ENCODE peak calls at places on chromosomes 5 and 9, in ten cellular contexts. G, D, N, V, P, S, U, L, E and T are unnamed samples.

GRCh38 chr5:141040763-141041426 is 10.3 kb upstream of the PCDHB1 start:
- DNase-seq in P (peak; percentile 95), L (peak; percentile 69), E (peak; percentile 52), D (peak; percentile 65), G (peak; percentile 18), S (peak; percentile 98), U (peak; percentile 96), N (peak; percentile 57), V (peak; percentile 39), T (peak; percentile 88)

GRCh38 chr5:31463341-31463740 is 68.6 kb downstream of the DROSHA start:
- DNase-seq in V (no peak), D (no peak), G (no peak), P (no peak), U (no peak), S (no peak), E (no peak), L (no peak), N (no peak), T (no peak)

GRCh38 chr9:71760901-71761300 is 7.4 kb downstream of the CEMIP2 start:
- DNase-seq in E (no peak), N (no peak), G (no peak), D (peak; percentile 59), S (no peak), V (no peak), U (no peak), L (peak; percentile 59), P (no peak), T (no peak)

GRCh38 chr9:136901516-136902258 is 15.4 kb downstream of the TRAF2 start:
- DNase-seq in E (peak; percentile 62), G (peak; percentile 55), V (peak; percentile 19), U (peak; percentile 69), S (no peak), N (peak; percentile 66), P (no peak), D (peak; percentile 80), L (no peak), T (no peak)

GRCh38 chr5:158785397-158785796 is 314.3 kb downstream of the EBF1 start:
- DNase-seq in V (no peak), S (no peak), U (no peak), D (no peak), L (no peak), G (no peak), P (no peak), N (no peak), E (no peak), T (no peak)

GRCh38 chr5:138180183-138180782 is 1.4 kb downstream of the KIF20A start:
- DNase-seq in D (no peak), V (peak; percentile 64), E (peak; percentile 35), U (no peak), S (no peak), P (no peak), N (no peak), G (no peak), L (peak; percentile 85), T (no peak)

GRCh38 chr9:3708751-3709150 is 182.9 kb upstream of the RFX3 start:
- DNase-seq in D (no peak), V (peak; percentile 36), E (no peak), L (no peak), S (no peak), N (no peak), U (no peak), P (no peak), G (no peak), T (no peak)

GRCh38 chr5:14123974-14124482 is 19.1 kb upstream of the TRIO start:
- DNase-seq in N (no peak), S (no peak), P (no peak), V (no peak), D (no peak), L (no peak), G (no peak), E (no peak), U (no peak), T (no peak)

GRCh38 chr9:5633243-5633642 is 4.3 kb downstream of the RIC1 start:
- DNase-seq in D (no peak), N (no peak), P (no peak), V (no peak), L (no peak), S (no peak), E (no peak), G (no peak), U (no peak), T (no peak)

GRCh38 chr9:71859939-71860338 is 51.1 kb downstream of the ABHD17B start:
- DNase-seq in S (no peak), L (no peak), G (no peak), E (no peak), P (no peak), V (peak; percentile 7), D (no peak), N (no peak), U (no peak), T (no peak)

GRCh38 chr9:94108584-94108983 is 24.3 kb downstream of the PTPDC1 start:
- DNase-seq in L (no peak), D (no peak), N (no peak), V (peak; percentile 11), U (peak; percentile 79), G (no peak), E (peak; percentile 12), S (no peak), P (no peak), T (peak; percentile 40)

GRCh38 chr5:41083306-41083705 is 12.2 kb upstream of the MROH2B start:
- DNase-seq in D (no peak), U (no peak), N (no peak), S (no peak), P (no peak), G (no peak), V (no peak), E (no peak), L (no peak), T (no peak)

GRCh38 chr5:178460598-178461425 is 129.4 kb downstream of the COL23A1 start:
- DNase-seq in P (peak; percentile 37), D (peak; percentile 75), E (peak; percentile 44), N (peak; percentile 44), U (peak; percentile 94), L (peak; percentile 19), S (peak; percentile 79), G (no peak), V (peak; percentile 7), T (peak; percentile 82)

GRCh38 chr5:78534148-78535009 is 114.2 kb downstream of the LHFPL2 start:
- DNase-seq in L (no peak), E (peak; percentile 81), N (no peak), G (no peak), P (peak; percentile 23), U (peak; percentile 77), S (no peak), V (peak; percentile 81), D (no peak), T (peak; percentile 41)

GRCh38 chr5:83654427-83654994 is 66.1 kb downstream of the HAPLN1 start:
- DNase-seq in G (no peak), L (no peak), S (no peak), P (no peak), E (no peak), N (no peak), U (no peak), V (peak; percentile 9), D (no peak), T (no peak)

GRCh38 chr9:100277166-100277979 is 75.4 kb downstream of the TEX10 start:
- DNase-seq in L (peak; percentile 42), N (no peak), U (no peak), D (no peak), P (no peak), E (peak; percentile 42), V (peak; percentile 45), G (no peak), S (no peak), T (no peak)

GRCh38 chr9:98039474-98040072 is 17.0 kb upstream of the NANS start:
- DNase-seq in S (no peak), L (no peak), G (no peak), P (no peak), U (no peak), E (no peak), D (no peak), V (no peak), N (no peak), T (no peak)

GRCh38 chr5:1875481-1875842 is 7.3 kb downstream of the IRX4 start:
- DNase-seq in L (no peak), V (no peak), S (no peak), D (no peak), E (no peak), G (no peak), U (peak; percentile 25), P (no peak), N (no peak), T (no peak)